ENCODE peak calls at places on chromosomes 2 and 18, in ten cellular contexts. C, Q, I, G, W, S, V, M, Y and A are unnamed samples. For H3K4me1, the result is how much of the 10 kb centered on the place peaks cover.

GRCh38 chr18:27921392-27921791 is 255.5 kb downstream of the CDH2 start:
- DNase-seq in C (no peak), Q (no peak), I (no peak), G (peak), W (no peak), S (no peak), V (no peak), M (no peak), Y (no peak), A (no peak)

GRCh38 chr18:29248856-29249255 is 1071.9 kb upstream of the CDH2 start:
- DNase-seq in C (no peak), Q (no peak), I (no peak), G (no peak), W (no peak), S (no peak), V (no peak), M (no peak), Y (no peak), A (no peak)

GRCh38 chr2:188243381-188243780 is 48.3 kb upstream of the GULP1 start:
- DNase-seq in C (no peak), Q (no peak), I (no peak), G (no peak), W (no peak), S (no peak), V (no peak), M (no peak), Y (no peak), A (no peak)

GRCh38 chr2:95062716-95063400 is 37.4 kb downstream of the MAL start:
- DNase-seq in C (no peak), Q (no peak), I (no peak), G (no peak), W (no peak), S (no peak), V (no peak), M (no peak), Y (no peak), A (no peak)

GRCh38 chr2:36511858-36512630 is 85.9 kb downstream of the FEZ2 start:
- DNase-seq in C (no peak), Q (no peak), I (no peak), G (peak), W (no peak), S (no peak), V (no peak), M (no peak), Y (no peak), A (no peak)

GRCh38 chr2:40300391-40300790 is 151.5 kb downstream of the SLC8A1 start:
- DNase-seq in C (no peak), Q (no peak), I (no peak), G (no peak), W (no peak), S (no peak), V (no peak), M (no peak), Y (no peak), A (no peak)

GRCh38 chr18:23825978-23826405 is 136.7 kb downstream of the LAMA3 start:
- DNase-seq in C (peak), Q (no peak), I (no peak), G (peak), W (no peak), S (peak), V (peak), M (peak), Y (peak), A (no peak)

GRCh38 chr2:242020196-242021004 is 150.9 kb downstream of the RTP5 start:
- DNase-seq in C (peak), Q (peak), I (peak), G (no peak), W (peak), S (peak), V (no peak), M (no peak), Y (peak), A (peak)

GRCh38 chr2:142220901-142221300 is 90.1 kb upstream of the LRP1B start:
- DNase-seq in C (peak), Q (no peak), I (no peak), G (peak), W (no peak), S (no peak), V (no peak), M (no peak), Y (no peak), A (no peak)

GRCh38 chr2:151007365-151007764 is 254.3 kb downstream of the RBM43 start:
- DNase-seq in C (peak), Q (no peak), I (no peak), G (peak), W (no peak), S (peak), V (no peak), M (peak), Y (no peak), A (no peak)

GRCh38 chr2:172554352-172555271 is 1.3 kb upstream of the PDK1 start:
- DNase-seq in C (no peak), Q (no peak), I (no peak), G (no peak), W (no peak), S (no peak), V (no peak), M (no peak), Y (peak), A (no peak)

GRCh38 chr2:98446850-98447249 is 2.2 kb downstream of the INPP4A start:
- DNase-seq in C (no peak), Q (no peak), I (no peak), G (no peak), W (no peak), S (no peak), V (no peak), M (no peak), Y (no peak), A (no peak)

GRCh38 chr2:48428449-48428848 is 101.5 kb upstream of the STON1 start:
- DNase-seq in C (no peak), Q (no peak), I (no peak), G (no peak), W (no peak), S (no peak), V (no peak), M (no peak), Y (no peak), A (no peak)

GRCh38 chr18:74023220-74023619 is 124.4 kb downstream of the FBXO15 start:
- DNase-seq in C (no peak), Q (no peak), I (no peak), G (no peak), W (no peak), S (no peak), V (no peak), M (no peak), Y (no peak), A (no peak)

GRCh38 chr2:6812857-6813530 is 52.7 kb downstream of the CMPK2 start:
- DNase-seq in C (no peak), Q (no peak), I (no peak), G (no peak), W (no peak), S (no peak), V (no peak), M (no peak), Y (no peak), A (no peak)

GRCh38 chr2:108330971-108331370 is 42.3 kb downstream of the SULT1C2 start:
- DNase-seq in C (peak), Q (no peak), I (no peak), G (no peak), W (no peak), S (no peak), V (no peak), M (no peak), Y (no peak), A (no peak)

GRCh38 chr2:225052703-225053102 is 10.4 kb upstream of the DOCK10 start:
- DNase-seq in C (no peak), Q (no peak), I (no peak), G (no peak), W (no peak), S (no peak), V (no peak), M (peak), Y (no peak), A (no peak)

GRCh38 chr18:2971741-2972552 is 41.0 kb downstream of the LPIN2 start:
- DNase-seq in C (no peak), Q (no peak), I (peak), G (no peak), W (no peak), S (peak), V (no peak), M (no peak), Y (peak), A (no peak)

GRCh38 chr2:46366675-46367067 is 69.5 kb downstream of the EPAS1 start:
- DNase-seq in C (no peak), Q (no peak), I (no peak), G (no peak), W (no peak), S (no peak), V (no peak), M (no peak), Y (no peak), A (no peak)

GRCh38 chr2:116489944-116490343 is 1324.5 kb upstream of the DDX18 start:
- DNase-seq in C (peak), Q (no peak), I (no peak), G (peak), W (no peak), S (no peak), V (no peak), M (no peak), Y (no peak), A (no peak)

GRCh38 chr2:231926761-231927565 is 767 bp upstream of the NPPC start:
- DNase-seq in C (peak), Q (peak), I (no peak), G (no peak), W (no peak), S (no peak), V (no peak), M (peak), Y (no peak), A (no peak)

DNA sequence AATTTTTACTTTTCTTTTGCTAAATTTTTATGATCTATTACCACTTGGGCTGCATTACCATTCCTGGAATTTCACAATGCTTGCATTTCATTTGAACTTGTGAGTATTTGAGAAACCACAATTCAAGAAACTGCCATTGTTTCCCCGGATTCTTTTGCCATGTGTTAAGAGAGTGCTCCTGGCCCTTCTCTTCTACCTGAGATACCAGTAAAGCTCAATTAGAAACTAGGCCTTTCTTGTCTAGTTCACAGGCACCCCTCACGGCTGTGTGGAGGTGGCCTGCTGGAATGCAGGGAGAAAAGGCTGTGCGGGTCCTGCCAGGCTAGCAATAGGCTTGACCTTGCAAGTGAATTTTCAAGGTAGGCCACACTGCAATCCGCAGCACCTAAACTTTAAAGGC is 40.8 kb downstream of the ZEB2 start:
- DNase-seq in C (peak), Q (no peak), I (peak), G (peak), W (no peak), S (no peak), V (no peak), M (peak), Y (no peak), A (no peak)
- TF ChIP-seq CTCF in C (no peak), Q (no peak), I (no peak), G (no peak), W (no peak), S (no peak), V (no peak), M (no peak), Y (no peak), A (no peak)

GRCh38 chr2:9101763-9102425 is 98.4 kb upstream of the MBOAT2 start:
- DNase-seq in C (no peak), Q (no peak), I (no peak), G (no peak), W (no peak), S (no peak), V (no peak), M (no peak), Y (no peak), A (no peak)

GRCh38 chr2:9100080-9100876 is 96.8 kb upstream of the MBOAT2 start:
- DNase-seq in C (no peak), Q (no peak), I (no peak), G (no peak), W (no peak), S (no peak), V (no peak), M (no peak), Y (no peak), A (no peak)

GRCh38 chr2:9103663-9104277 is 100.3 kb upstream of the MBOAT2 start:
- DNase-seq in C (no peak), Q (no peak), I (no peak), G (no peak), W (no peak), S (no peak), V (no peak), M (no peak), Y (no peak), A (no peak)

GRCh38 chr2:9105601-9106337 is 100.8 kb upstream of the ASAP2 start:
- DNase-seq in C (no peak), Q (no peak), I (no peak), G (no peak), W (no peak), S (no peak), V (no peak), M (no peak), Y (no peak), A (no peak)

DNA sequence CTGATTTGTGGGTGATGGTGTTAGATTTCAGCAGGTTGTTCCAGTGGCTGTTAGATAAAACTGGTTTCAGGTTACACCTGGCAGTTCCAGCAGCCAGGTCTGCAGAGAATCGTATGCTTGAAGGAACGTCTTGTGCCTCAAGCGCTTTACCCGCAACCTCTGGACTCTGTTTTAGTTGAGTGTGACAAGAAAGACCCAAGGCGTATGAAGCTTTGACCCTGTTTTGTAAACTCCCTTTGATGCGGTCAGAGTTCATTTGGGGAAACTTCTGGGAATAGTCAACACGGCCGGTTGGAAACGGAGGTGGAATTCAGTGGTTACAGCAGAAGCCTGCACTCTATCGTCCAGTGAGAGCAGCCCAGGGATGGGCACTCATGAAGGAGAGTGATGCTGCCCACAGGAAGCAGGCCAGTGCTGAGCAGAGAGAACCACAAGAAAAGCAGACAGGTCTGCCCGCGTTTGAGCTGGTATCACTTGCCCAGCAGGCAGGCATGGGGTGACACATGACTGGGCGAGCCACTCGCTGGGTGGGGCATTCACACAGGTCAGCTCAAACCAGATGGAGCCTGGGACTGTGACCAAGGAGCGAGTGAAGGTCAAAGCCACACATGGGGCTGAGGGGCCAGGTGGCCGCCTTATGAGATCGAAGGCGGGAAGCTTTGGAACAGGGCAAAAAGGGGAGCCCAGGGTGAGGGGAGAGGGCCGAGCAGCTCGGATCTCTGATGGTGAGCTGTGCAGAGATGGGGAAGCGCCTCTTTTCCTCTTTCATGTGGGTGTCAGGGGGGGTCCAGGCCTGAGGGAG is 99.6 kb upstream of the MBOAT2 start:
- DNase-seq in C (no peak), Q (no peak), I (no peak), G (peak), W (no peak), S (no peak), V (no peak), M (no peak), Y (no peak), A (no peak)
- H3K4me1 ChIP-seq in C (under half), Q (under half), I (under half), G (under half), W (under half), S (under half), V (under half), M (under half), Y (under half), A (under half)

GRCh38 chr2:238568455-238569414 is 142.0 kb downstream of the ASB1 start:
- DNase-seq in C (no peak), Q (no peak), I (peak), G (no peak), W (no peak), S (no peak), V (no peak), M (no peak), Y (no peak), A (no peak)
- TF ChIP-seq CTCF in C (no peak), Q (no peak), I (no peak), G (no peak), W (no peak), S (no peak), V (no peak), M (no peak), Y (no peak), A (no peak)

GRCh38 chr2:63737085-63737701 is 104.5 kb upstream of the UGP2 start:
- DNase-seq in C (no peak), Q (no peak), I (no peak), G (no peak), W (peak), S (no peak), V (no peak), M (no peak), Y (peak), A (no peak)
- H3K4me1 ChIP-seq in C (under half), Q (under half), I (under half), G (under half), W (half or more), S (under half), V (under half), M (under half), Y (under half), A (under half)